ENCODE peak calls at places on chromosomes 13 and 19, in seven cellular contexts. W is HCT116, U is IMR-90, Y is HepG2, A is K562, Z is A549, T is H1. J is an unnamed sample.

GRCh38 chr13:30576528-30576927 is 41.2 kb upstream of the USPL1 start:
- DNase-seq in U (peak; percentile 59), T (no peak), Z (no peak), Y (peak; percentile 1), W (no peak), A (no peak), J (no peak)

GRCh38 chr19:33171916-33172359 is 22.2 kb upstream of the LRP3 start:
- DNase-seq in A (no peak), U (peak; percentile 74), Z (no peak), T (no peak), W (no peak), Y (no peak), J (no peak)

GRCh38 chr19:28882818-28883217 is 330.1 kb downstream of the UQCRFS1 start:
- DNase-seq in Z (no peak), Y (no peak), U (no peak), W (no peak), A (no peak), T (no peak), J (no peak)

GRCh38 chr13:113900646-113901045 is 36.8 kb upstream of the GAS6 start:
- DNase-seq in Y (no peak), W (no peak), U (no peak), A (no peak), T (no peak), Z (no peak), J (no peak)

GRCh38 chr13:79936368-79937136 is 404.4 kb downstream of the SPRY2 start:
- DNase-seq in U (peak; percentile 100), W (no peak), Z (peak; percentile 78), T (no peak), A (no peak), Y (peak; percentile 3), J (peak; percentile 61)

GRCh38 chr19:5063873-5064645 is 95.1 kb downstream of the KDM4B start:
- DNase-seq in Z (no peak), W (no peak), U (no peak), T (no peak), A (no peak), Y (no peak), J (no peak)

GRCh38 chr19:11377756-11378155 is 3.3 kb downstream of the SWSAP1 start:
- DNase-seq in T (no peak), U (peak; percentile 37), Y (no peak), A (no peak), W (no peak), Z (no peak), J (no peak)

GRCh38 chr13:102678339-102679122 is 16.3 kb downstream of the METTL21C start:
- DNase-seq in Z (no peak), T (no peak), Y (no peak), A (no peak), U (no peak), W (no peak), J (no peak)

GRCh38 chr19:13329766-13330165 is 176.5 kb downstream of the CACNA1A start:
- DNase-seq in T (no peak), U (peak; percentile 31), A (no peak), Y (no peak), W (no peak), Z (no peak), J (no peak)

GRCh38 chr13:94369862-94370491 is 109.5 kb downstream of the DCT start:
- DNase-seq in Z (no peak), W (no peak), U (peak; percentile 56), Y (no peak), A (no peak), T (no peak), J (no peak)

GRCh38 chr19:38686530-38686888 is 39.1 kb downstream of the ACTN4 start:
- DNase-seq in Y (no peak), Z (no peak), T (no peak), U (no peak), W (no peak), A (peak; percentile 36), J (no peak)

GRCh38 chr19:3463959-3464796 is 16.1 kb downstream of the SMIM24 start:
- DNase-seq in Y (no peak), U (no peak), Z (no peak), T (no peak), A (no peak), W (no peak), J (peak; percentile 44)

GRCh38 chr13:110348309-110348625 is 41.2 kb downstream of the COL4A2 start:
- DNase-seq in Y (no peak), U (no peak), A (no peak), Z (no peak), W (no peak), T (no peak), J (no peak)

GRCh38 chr19:29665826-29666633 is 769 bp downstream of the PLEKHF1 start:
- DNase-seq in A (no peak), Z (no peak), Y (no peak), T (peak; percentile 71), W (no peak), U (peak; percentile 66), J (peak; percentile 70)

GRCh38 chr19:38733493-38734175 is 10.6 kb downstream of the CAPN12 start:
- DNase-seq in T (no peak), U (no peak), Y (no peak), A (no peak), W (no peak), Z (peak; percentile 65), J (no peak)

GRCh38 chr19:15450528-15450890 is 753 bp upstream of the WIZ start:
- DNase-seq in Z (no peak), T (no peak), A (no peak), Y (no peak), W (no peak), U (no peak), J (no peak)

GRCh38 chr19:15448014-15448777 is 1.6 kb downstream of the WIZ start:
- DNase-seq in A (no peak), U (no peak), W (no peak), Z (no peak), Y (no peak), T (no peak), J (no peak)

GRCh38 chr19:15448778-15449619 is 757 bp downstream of the WIZ start:
- DNase-seq in U (no peak), W (no peak), Z (peak; percentile 15), T (peak; percentile 67), Y (no peak), A (peak; percentile 53), J (peak; percentile 60)

GRCh38 chr19:15452111-15453047 is 2.6 kb upstream of the WIZ start:
- DNase-seq in U (peak; percentile 58), Y (peak; percentile 69), Z (peak; percentile 71), T (peak; percentile 98), A (peak; percentile 98), W (peak; percentile 91), J (peak; percentile 98)

GRCh38 chr19:15449620-15450527 is at the start of gene WIZ:
- DNase-seq in U (peak; percentile 55), Y (peak; percentile 35), Z (peak; percentile 66), W (no peak), A (peak; percentile 92), T (peak; percentile 85), J (peak; percentile 97)
- TF ChIP-seq RAD21 in U (no peak), Y (no peak), Z (no peak), W (no peak), A (no peak), T (no peak), J (no peak)

GRCh38 chr13:97017322-97017721 is 23.0 kb upstream of the OXGR1 start:
- DNase-seq in A (no peak), Y (no peak), T (no peak), U (no peak), W (no peak), Z (no peak), J (no peak)
- TF ChIP-seq RAD21 in A (no peak), Y (no peak), T (no peak), U (no peak), W (no peak), Z (no peak), J (no peak)

GRCh38 chr13:46327256-46327655 is 59.8 kb downstream of the RUBCNL start:
- DNase-seq in Z (no peak), Y (no peak), W (no peak), T (no peak), A (no peak), U (no peak), J (peak; percentile 29)

GRCh38 chr13:46324976-46325375 is 62.1 kb downstream of the RUBCNL start:
- DNase-seq in Y (no peak), U (no peak), W (no peak), T (no peak), Z (no peak), A (no peak), J (no peak)

GRCh38 chr13:46317120-46317519 is 69.9 kb downstream of the RUBCNL start:
- DNase-seq in Z (no peak), U (no peak), Y (no peak), T (no peak), A (no peak), W (no peak), J (no peak)

DNA sequence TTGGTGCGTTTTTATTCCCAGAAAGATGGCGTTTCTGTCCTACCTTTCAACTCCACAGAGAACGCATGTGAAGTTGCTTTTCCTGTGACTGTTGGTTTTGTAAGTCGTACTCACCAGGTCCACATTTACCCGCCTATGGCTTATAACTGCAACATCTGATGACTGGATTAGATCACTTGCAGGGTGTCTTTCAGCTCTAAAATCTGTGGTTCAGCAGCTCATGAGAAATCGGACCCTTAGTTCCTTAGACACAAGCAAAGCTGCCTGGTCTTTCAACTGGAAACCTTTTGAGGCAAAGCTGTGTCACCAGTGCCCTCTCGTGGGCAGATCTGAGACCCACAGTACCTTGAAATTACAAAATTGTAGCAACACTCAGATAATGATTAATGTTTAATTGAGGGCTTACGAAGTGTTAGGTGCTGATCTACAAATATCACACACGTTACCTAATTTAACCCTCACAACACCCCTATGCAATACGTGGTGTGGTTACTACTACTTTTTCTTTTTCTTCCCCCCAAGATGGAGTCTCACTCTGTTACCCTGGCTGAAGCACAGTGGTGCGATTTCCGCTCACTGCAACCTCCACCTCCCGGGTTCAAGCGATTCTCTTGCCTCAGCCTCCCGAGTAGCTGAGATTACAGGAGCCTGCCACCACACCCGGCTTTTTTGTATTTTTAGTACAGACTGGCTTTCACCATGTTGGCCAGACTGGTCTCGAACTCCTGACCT is 65.4 kb downstream of the RUBCNL start:
- DNase-seq in Z (peak; percentile 26), A (peak; percentile 46), U (peak; percentile 44), W (peak; percentile 39), Y (peak; percentile 18), T (peak; percentile 59), J (peak; percentile 52)
- TF ChIP-seq RAD21 in Z (peak; percentile 71), A (peak; percentile 74), U (peak; percentile 74), W (peak; percentile 79), Y (peak; percentile 54), T (peak; percentile 86), J (peak; percentile 85)

GRCh38 chr13:64793592-64793991 is 2436.5 kb downstream of the PCDH9 start:
- DNase-seq in W (no peak), Y (no peak), T (no peak), Z (no peak), A (no peak), U (no peak), J (no peak)

GRCh38 chr13:64798422-64798821 is 2431.7 kb downstream of the PCDH9 start:
- DNase-seq in Z (no peak), Y (no peak), A (no peak), T (no peak), U (no peak), W (no peak), J (no peak)

GRCh38 chr13:64791373-64791772 is 2438.8 kb downstream of the PCDH9 start:
- DNase-seq in Y (no peak), T (no peak), A (no peak), Z (no peak), U (no peak), W (no peak), J (no peak)

DNA sequence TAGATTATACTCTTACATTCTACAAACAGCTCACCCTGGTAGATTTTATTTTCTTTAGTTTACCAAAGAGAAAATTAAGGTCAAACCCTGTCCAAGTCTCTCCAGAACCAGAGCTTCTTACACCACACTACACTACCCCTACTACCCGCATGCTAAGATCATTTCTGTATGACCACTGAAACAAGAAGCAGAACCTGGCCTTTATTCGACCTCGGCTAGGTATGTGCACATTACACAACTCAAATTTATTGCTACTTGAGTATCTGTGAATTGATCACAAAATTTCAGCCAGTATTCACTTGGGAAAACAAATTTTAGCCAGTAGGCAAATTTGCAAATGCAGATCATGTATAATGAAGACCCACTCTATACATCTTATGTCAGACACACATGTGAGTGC is 2437.0 kb downstream of the PCDH9 start:
- DNase-seq in U (no peak), Y (no peak), W (no peak), A (no peak), T (no peak), Z (no peak), J (no peak)
- TF ChIP-seq RAD21 in U (no peak), Y (no peak), W (no peak), A (no peak), T (no peak), Z (no peak), J (no peak)

J was measured in SK-N-SH.